ENCODE peak calls at places on chromosomes 6 and 20, in seven cellular contexts. N is LNCaP clone FGC, U is nephron progenitor cell, O is PC-3, D is brain microvascular endothelial cell, C is heart right ventricle, I is sigmoid colon. B is an unnamed sample.

GRCh38 chr6:834879-835278 is 141.9 kb upstream of the EXOC2 start:
- DNase-seq in N (no peak), U (no peak), O (no peak), D (no peak), C (no peak), I (no peak), B (no peak)

GRCh38 chr20:967796-968742 is 34.0 kb downstream of the RSPO4 start:
- DNase-seq in N (peak), U (no peak), O (peak), D (peak), C (no peak), I (no peak), B (no peak)

GRCh38 chr20:58649288-58650180 is 1.5 kb upstream of the STX16 start:
- DNase-seq in N (no peak), U (peak), O (no peak), D (no peak), C (peak), I (peak), B (no peak)

GRCh38 chr6:91083226-91083625 is 496.4 kb upstream of the MAP3K7 start:
- DNase-seq in N (no peak), U (no peak), O (no peak), D (no peak), C (no peak), I (no peak), B (no peak)

GRCh38 chr6:104887350-104887749 is 27.6 kb upstream of the HACE1 start:
- DNase-seq in N (peak), U (peak), O (peak), D (peak), C (no peak), I (no peak), B (no peak)

GRCh38 chr6:18492957-18493356 is 105.8 kb downstream of the RNF144B start:
- DNase-seq in N (no peak), U (no peak), O (no peak), D (no peak), C (no peak), I (no peak), B (no peak)

GRCh38 chr20:18506744-18507143 is 996 bp upstream of the SEC23B start:
- DNase-seq in N (no peak), U (no peak), O (no peak), D (no peak), C (no peak), I (no peak), B (no peak)

GRCh38 chr20:31890646-31891045 is 20.2 kb downstream of the TTLL9 start:
- DNase-seq in N (no peak), U (no peak), O (no peak), D (no peak), C (no peak), I (no peak), B (no peak)

GRCh38 chr6:7250812-7251211 is 62.2 kb downstream of the SSR1 start:
- DNase-seq in N (no peak), U (no peak), O (no peak), D (no peak), C (no peak), I (no peak), B (no peak)

GRCh38 chr20:24432057-24432456 is 37.4 kb upstream of the SYNDIG1 start:
- DNase-seq in N (no peak), U (no peak), O (no peak), D (no peak), C (no peak), I (no peak), B (no peak)

GRCh38 chr6:16196260-16196914 is 42.0 kb upstream of the GMPR start:
- DNase-seq in N (no peak), U (no peak), O (no peak), D (no peak), C (no peak), I (no peak), B (no peak)

GRCh38 chr6:100479180-100480035 is 14.7 kb upstream of the SIM1 start:
- DNase-seq in N (no peak), U (no peak), O (peak), D (no peak), C (no peak), I (no peak), B (no peak)

GRCh38 chr6:166474721-166475565 is 92.2 kb upstream of the MPC1 start:
- DNase-seq in N (no peak), U (no peak), O (no peak), D (no peak), C (no peak), I (no peak), B (no peak)

GRCh38 chr20:25233016-25233772 is 14.7 kb upstream of the PYGB start:
- DNase-seq in N (peak), U (no peak), O (peak), D (peak), C (peak), I (peak), B (no peak)

GRCh38 chr6:164665328-164665727 is 644.1 kb downstream of the C6orf118 start:
- DNase-seq in N (no peak), U (no peak), O (peak), D (no peak), C (no peak), I (no peak), B (no peak)

GRCh38 chr6:484729-485111 is 93.2 kb downstream of the IRF4 start:
- DNase-seq in N (no peak), U (no peak), O (no peak), D (no peak), C (no peak), I (no peak), B (no peak)

GRCh38 chr6:85421963-85422362 is 27.9 kb upstream of the NT5E start:
- DNase-seq in N (no peak), U (no peak), O (no peak), D (peak), C (no peak), I (no peak), B (no peak)

GRCh38 chr20:49447946-49448809 is 34.3 kb downstream of the KCNB1 start:
- DNase-seq in N (no peak), U (no peak), O (no peak), D (no peak), C (no peak), I (peak), B (no peak)

GRCh38 chr20:10537850-10538480 is 102.9 kb downstream of the SLX4IP start:
- DNase-seq in N (no peak), U (no peak), O (peak), D (peak), C (no peak), I (no peak), B (no peak)

GRCh38 chr6:116422238-116422637 is 38.9 kb upstream of the CALHM6 start:
- DNase-seq in N (no peak), U (no peak), O (no peak), D (no peak), C (no peak), I (no peak), B (no peak)

GRCh38 chr20:23350855-23351838 is 556 bp downstream of the NXT1 start:
- DNase-seq in N (no peak), U (peak), O (peak), D (peak), C (peak), I (peak), B (no peak)

GRCh38 chr6:167282165-167282564 is 8.9 kb upstream of the UNC93A start:
- DNase-seq in N (no peak), U (no peak), O (no peak), D (no peak), C (no peak), I (no peak), B (no peak)

GRCh38 chr6:9875605-9876353 is 539.1 kb downstream of the TFAP2A start:
- DNase-seq in N (peak), U (no peak), O (no peak), D (no peak), C (no peak), I (no peak), B (no peak)

GRCh38 chr6:77150736-77151135 is 312.6 kb downstream of the HTR1B start:
- DNase-seq in N (no peak), U (no peak), O (no peak), D (no peak), C (no peak), I (no peak), B (no peak)

GRCh38 chr6:157952751-157953479 is 28.7 kb upstream of the SYNJ2 start:
- DNase-seq in N (no peak), U (no peak), O (peak), D (no peak), C (no peak), I (no peak), B (no peak)

GRCh38 chr6:21500894-21501293 is 92.7 kb upstream of the SOX4 start:
- DNase-seq in N (no peak), U (no peak), O (no peak), D (no peak), C (no peak), I (no peak), B (no peak)

GRCh38 chr20:24289737-24290481 is 179.5 kb upstream of the SYNDIG1 start:
- DNase-seq in N (no peak), U (no peak), O (no peak), D (no peak), C (no peak), I (no peak), B (no peak)

GRCh38 chr20:4081396-4081795 is 66.0 kb upstream of the RNF24 start:
- DNase-seq in N (no peak), U (no peak), O (no peak), D (no peak), C (no peak), I (no peak), B (no peak)

GRCh38 chr6:157561929-157562810 is 181.2 kb downstream of the ZDHHC14 start:
- DNase-seq in N (no peak), U (no peak), O (no peak), D (no peak), C (no peak), I (no peak), B (no peak)

GRCh38 chr20:14717124-14718004 is 380.0 kb upstream of the FLRT3 start:
- DNase-seq in N (peak), U (no peak), O (no peak), D (no peak), C (no peak), I (no peak), B (no peak)

GRCh38 chr6:137412562-137412961 is 81.6 kb downstream of the OLIG3 start:
- DNase-seq in N (no peak), U (no peak), O (no peak), D (no peak), C (no peak), I (no peak), B (no peak)

GRCh38 chr6:137493218-137494038 is 766 bp downstream of the OLIG3 start:
- DNase-seq in N (no peak), U (peak), O (no peak), D (no peak), C (no peak), I (no peak), B (no peak)

DNA sequence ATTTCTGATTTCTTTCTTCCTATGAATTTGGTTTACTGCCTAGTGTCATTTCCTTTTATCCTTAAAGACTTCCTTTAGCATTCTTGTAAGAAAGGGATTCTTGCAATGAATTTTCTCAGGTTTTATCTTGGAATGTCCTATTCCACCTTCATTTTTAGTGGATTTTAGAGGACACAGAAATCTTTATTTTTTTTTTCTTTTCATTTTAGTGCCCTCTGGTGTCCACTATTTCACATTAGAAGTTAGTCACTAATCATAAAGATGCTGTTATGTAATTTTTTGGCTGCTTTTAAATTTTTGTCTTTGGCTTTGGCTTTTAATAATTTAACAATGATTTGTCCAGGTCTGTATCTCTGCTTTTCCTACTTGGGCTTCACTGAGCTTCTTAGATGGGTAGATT is 28.1 kb downstream of the LMBRD1 start:
- DNase-seq in N (no peak), U (no peak), O (peak), D (no peak), C (no peak), I (no peak), B (no peak)
- TF ChIP-seq CTCF in N (peak), U (no peak), O (peak), D (peak), C (peak), I (no peak), B (no peak)

DNA sequence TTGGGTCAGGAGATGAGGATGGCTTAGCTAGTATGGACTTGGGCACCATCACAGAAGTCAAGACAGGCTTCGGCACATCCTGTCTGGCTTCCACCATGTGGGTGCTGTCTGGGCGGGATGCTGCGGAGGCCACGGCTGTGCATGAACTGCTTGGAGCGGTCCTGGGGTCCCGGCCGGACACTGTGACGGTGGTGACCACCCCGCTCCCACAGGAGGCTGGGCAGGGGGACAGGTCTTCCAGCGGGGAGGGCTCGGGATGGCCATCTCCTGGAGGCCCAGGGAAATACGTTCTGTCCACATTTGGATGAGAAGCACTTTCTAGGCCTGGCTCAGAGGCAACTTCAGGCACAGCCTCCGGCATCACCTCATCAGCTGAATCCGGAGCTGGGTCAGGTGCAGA is 32.1 kb upstream of the TCFL5 start:
- DNase-seq in N (no peak), U (no peak), O (no peak), D (no peak), C (no peak), I (no peak), B (no peak)
- TF ChIP-seq CTCF in N (no peak), U (no peak), O (peak), D (peak), C (no peak), I (no peak), B (no peak)

DNA sequence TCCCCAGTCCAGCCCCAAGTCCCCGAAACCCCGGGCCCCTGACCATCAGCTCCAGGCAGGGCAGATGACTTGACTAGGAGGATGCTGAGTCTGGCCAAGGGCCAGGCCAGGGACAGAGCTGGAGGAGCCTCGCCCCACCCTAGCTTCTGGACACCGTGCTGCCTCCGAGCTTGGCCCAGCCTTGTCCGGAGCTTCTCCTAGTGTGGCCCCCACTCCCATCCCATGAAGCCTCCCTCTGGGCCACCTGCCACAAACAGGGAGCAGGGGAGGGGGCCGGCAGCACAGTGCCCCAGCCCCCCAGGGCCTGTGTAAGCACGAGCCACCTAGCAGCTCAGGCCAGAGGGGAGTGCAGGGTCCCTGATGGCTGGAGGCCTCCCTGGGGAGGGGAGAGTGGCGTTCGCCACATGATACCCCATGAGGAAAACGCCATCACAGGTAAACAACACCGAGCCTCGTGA is 5.3 kb downstream of the EEF1A2 start:
- DNase-seq in N (no peak), U (no peak), O (no peak), D (no peak), C (no peak), I (no peak), B (no peak)
- TF ChIP-seq CTCF in N (no peak), U (no peak), O (no peak), D (no peak), C (no peak), I (no peak), B (no peak)

GRCh38 chr6:53067307-53067706 is 2.1 kb downstream of the FBXO9 start:
- DNase-seq in N (no peak), U (no peak), O (no peak), D (no peak), C (no peak), I (no peak), B (no peak)

GRCh38 chr6:53064726-53065265 is 408 bp upstream of the FBXO9 start:
- DNase-seq in N (peak), U (peak), O (peak), D (peak), C (peak), I (peak), B (peak)

GRCh38 chr6:53066874-53067273 is 1.7 kb downstream of the FBXO9 start:
- DNase-seq in N (no peak), U (no peak), O (no peak), D (no peak), C (no peak), I (no peak), B (no peak)

GRCh38 chr6:53065266-53066058 is at the start of gene FBXO9:
- DNase-seq in N (no peak), U (peak), O (peak), D (no peak), C (peak), I (peak), B (peak)

GRCh38 chr6:53066059-53066406 is 829 bp downstream of the FBXO9 start:
- DNase-seq in N (no peak), U (peak), O (peak), D (no peak), C (peak), I (peak), B (peak)
- TF ChIP-seq CTCF in N (no peak), U (no peak), O (no peak), D (peak), C (no peak), I (no peak), B (no peak)

GRCh38 chr6:37051138-37052026 is 45.9 kb downstream of the FGD2 start:
- DNase-seq in N (peak), U (peak), O (peak), D (peak), C (peak), I (peak), B (peak)
- TF ChIP-seq CTCF in N (peak), U (peak), O (peak), D (peak), C (peak), I (peak), B (peak)

GRCh38 chr6:55531496-55531895 is 47.5 kb downstream of the HMGCLL1 start:
- DNase-seq in N (no peak), U (no peak), O (no peak), D (no peak), C (no peak), I (no peak), B (no peak)

GRCh38 chr6:55524441-55524840 is 54.6 kb downstream of the HMGCLL1 start:
- DNase-seq in N (no peak), U (no peak), O (no peak), D (no peak), C (no peak), I (no peak), B (no peak)

DNA sequence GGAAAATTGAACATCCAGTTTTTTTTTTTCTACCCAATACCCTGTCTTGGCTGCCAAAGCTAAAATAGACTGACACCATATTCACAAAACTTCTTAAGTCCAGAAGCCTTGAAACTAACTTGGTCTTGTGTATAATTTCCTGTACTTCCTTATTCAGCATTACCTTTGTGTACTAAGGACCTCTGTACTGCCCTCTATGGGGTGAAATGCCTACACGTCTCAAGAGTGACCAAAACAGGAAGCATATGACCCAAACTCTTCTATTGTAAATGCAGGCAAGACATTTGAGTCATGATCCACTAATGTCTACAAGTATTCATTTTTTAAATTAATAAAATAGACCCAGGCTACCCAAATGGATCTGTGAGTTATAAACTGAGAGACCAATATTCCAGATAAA is 50.4 kb downstream of the HMGCLL1 start:
- DNase-seq in N (no peak), U (no peak), O (peak), D (peak), C (no peak), I (no peak), B (no peak)
- TF ChIP-seq CTCF in N (peak), U (peak), O (peak), D (peak), C (no peak), I (no peak), B (peak)

GRCh38 chr20:62377064-62377461 is 9.8 kb upstream of the RPS21 start:
- DNase-seq in N (no peak), U (no peak), O (no peak), D (no peak), C (no peak), I (no peak), B (no peak)

GRCh38 chr20:62374431-62375152 is 7.5 kb upstream of the LAMA5 start:
- DNase-seq in N (no peak), U (no peak), O (no peak), D (no peak), C (no peak), I (no peak), B (no peak)

GRCh38 chr20:62378215-62378614 is 8.7 kb upstream of the RPS21 start:
- DNase-seq in N (no peak), U (no peak), O (no peak), D (no peak), C (no peak), I (no peak), B (no peak)

GRCh38 chr20:62377615-62378085 is 9.3 kb upstream of the RPS21 start:
- DNase-seq in N (no peak), U (no peak), O (no peak), D (no peak), C (no peak), I (peak), B (no peak)

GRCh38 chr20:62376112-62377063 is 9.3 kb upstream of the LAMA5 start:
- DNase-seq in N (no peak), U (peak), O (no peak), D (no peak), C (peak), I (peak), B (no peak)
- TF ChIP-seq CTCF in N (no peak), U (peak), O (no peak), D (peak), C (peak), I (peak), B (peak)

DNA sequence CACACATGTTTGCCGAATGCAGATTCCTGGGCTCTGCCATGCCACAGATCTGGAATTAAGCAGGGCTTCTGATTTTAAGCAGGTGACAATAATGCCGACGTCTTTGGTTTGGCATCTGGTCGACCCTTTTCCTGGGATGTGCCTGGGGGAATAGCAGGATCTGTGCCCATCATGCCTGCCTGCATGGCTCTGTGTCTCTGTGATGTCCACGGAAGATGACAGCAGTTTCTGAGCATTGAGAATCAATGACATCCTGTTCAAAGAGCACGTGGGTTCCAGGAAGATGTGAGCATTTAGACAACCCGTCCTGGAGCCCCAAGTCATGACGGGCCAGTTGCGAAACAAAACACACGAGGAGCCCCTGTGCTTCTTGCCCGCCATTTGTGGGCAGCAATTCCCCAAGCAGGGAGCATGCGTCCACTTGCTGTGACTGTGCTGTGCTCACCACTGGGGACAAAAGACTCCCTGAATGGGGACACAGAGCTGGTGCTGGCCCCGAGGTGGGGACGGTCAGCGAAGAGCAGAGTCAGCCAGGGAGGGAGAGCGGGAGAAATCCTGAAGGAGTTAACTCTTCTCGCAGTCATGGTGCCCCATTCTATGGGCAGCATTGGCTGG is 110.1 kb downstream of the ERMARD start:
- DNase-seq in N (no peak), U (no peak), O (no peak), D (no peak), C (no peak), I (no peak), B (no peak)
- TF ChIP-seq CTCF in N (no peak), U (no peak), O (no peak), D (no peak), C (no peak), I (no peak), B (no peak)

B was measured in D721Med.